ENCODE peak calls at places on chromosomes 3 and 15, in seven cellular contexts. H, D, M, L, A, N and I are unnamed samples. For H3K4me1, the result is how much of the 10 kb centered on the place peaks cover.

GRCh38 chr3:42179110-42179725 is 86.8 kb downstream of the CCK start:
- DNase-seq in A (peak), D (peak), H (peak), M (peak), N (no peak), L (peak), I (peak)

GRCh38 chr3:9183811-9184463 is 65.5 kb downstream of the SRGAP3 start:
- DNase-seq in L (peak), N (no peak), M (no peak), H (no peak), A (no peak), D (no peak), I (no peak)

GRCh38 chr15:35944945-35945344 is 399.0 kb upstream of the DPH6 start:
- DNase-seq in L (no peak), D (no peak), M (no peak), A (no peak), H (no peak), N (no peak), I (no peak)

GRCh38 chr3:100954990-100955389 is 38.2 kb downstream of the ABI3BP start:
- DNase-seq in N (no peak), L (no peak), M (no peak), H (no peak), A (no peak), D (peak), I (peak)

GRCh38 chr3:69999191-70000027 is at the start of gene SAMMSON:
- DNase-seq in N (no peak), L (peak), H (peak), A (no peak), D (peak), M (no peak), I (no peak)

GRCh38 chr15:81411056-81411455 is 37.0 kb upstream of the TMC3 start:
- DNase-seq in M (no peak), D (no peak), L (no peak), A (no peak), N (no peak), H (no peak), I (no peak)

GRCh38 chr15:56040081-56041035 is 46.9 kb upstream of the NEDD4 start:
- DNase-seq in H (peak), A (peak), N (no peak), L (no peak), M (peak), D (peak), I (peak)

GRCh38 chr15:70701891-70702568 is 61.3 kb downstream of the UACA start:
- DNase-seq in L (no peak), N (no peak), D (peak), A (no peak), M (no peak), H (no peak), I (peak)

GRCh38 chr3:105571005-105571404 is 204.3 kb downstream of the ALCAM start:
- DNase-seq in N (no peak), A (no peak), L (no peak), D (no peak), H (no peak), M (no peak), I (no peak)

GRCh38 chr3:103127737-103128136 is 692.9 kb downstream of the ZPLD1 start:
- DNase-seq in A (no peak), M (no peak), D (no peak), N (peak), L (no peak), H (no peak), I (no peak)

GRCh38 chr3:46995901-46996562 is 16.6 kb downstream of the NBEAL2 start:
- DNase-seq in H (no peak), N (no peak), A (no peak), M (no peak), D (no peak), L (no peak), I (no peak)

GRCh38 chr15:45660231-45660979 is 25.6 kb downstream of the SQOR start:
- DNase-seq in D (peak), M (no peak), H (no peak), N (no peak), A (no peak), L (no peak), I (no peak)

GRCh38 chr3:118988198-118988842 is 46.3 kb downstream of the IGSF11 start:
- DNase-seq in N (no peak), H (no peak), A (no peak), L (no peak), D (no peak), M (no peak), I (no peak)

GRCh38 chr3:147191795-147192385 is 214.5 kb downstream of the ZIC4 start:
- DNase-seq in A (peak), H (peak), N (peak), D (peak), M (peak), L (peak), I (peak)

GRCh38 chr3:23219117-23219516 is 16.0 kb downstream of the UBE2E2 start:
- DNase-seq in M (no peak), H (no peak), D (no peak), N (no peak), L (no peak), A (no peak), I (no peak)

GRCh38 chr3:53890726-53891499 is 746 bp downstream of the SELENOK start:
- DNase-seq in D (peak), M (peak), L (peak), H (peak), A (peak), N (no peak), I (peak)

GRCh38 chr15:97995192-97995591 is 34.7 kb downstream of the ARRDC4 start:
- DNase-seq in D (no peak), L (no peak), M (no peak), N (no peak), H (no peak), A (no peak), I (no peak)

GRCh38 chr3:188185717-188186236 is 31.8 kb downstream of the LPP start:
- DNase-seq in L (no peak), N (no peak), D (no peak), M (peak), A (no peak), H (no peak), I (no peak)

GRCh38 chr15:60535743-60536142 is 56.8 kb upstream of the ICE2 start:
- DNase-seq in H (no peak), N (no peak), D (peak), M (no peak), A (no peak), L (no peak), I (no peak)

GRCh38 chr15:85141601-85142185 is 160.0 kb downstream of the PDE8A start:
- DNase-seq in D (peak), L (no peak), N (no peak), M (no peak), A (no peak), H (no peak), I (peak)

GRCh38 chr3:8996681-8997121 is 33.4 kb upstream of the RAD18 start:
- DNase-seq in D (peak), N (no peak), H (peak), A (no peak), M (peak), L (no peak), I (peak)

GRCh38 chr3:184289426-184289938 is 9.6 kb upstream of the PSMD2 start:
- DNase-seq in H (peak), N (no peak), D (peak), A (peak), L (peak), M (no peak), I (peak)

GRCh38 chr15:99961011-99961441 is 227.8 kb upstream of the LYSMD4 start:
- DNase-seq in A (peak), N (no peak), H (peak), L (peak), M (no peak), D (no peak), I (no peak)

GRCh38 chr15:77355321-77355720 is 64.6 kb downstream of the PEAK1 start:
- DNase-seq in H (no peak), N (no peak), L (no peak), M (no peak), D (no peak), A (no peak), I (no peak)

GRCh38 chr3:31461441-31461840 is 71.3 kb upstream of the STT3B start:
- DNase-seq in M (no peak), A (no peak), D (no peak), H (no peak), N (no peak), L (no peak), I (no peak)
- H3K4me1 ChIP-seq in M (under half), A (under half), D (under half), H (under half), N (under half), L (under half), I (under half)

DNA sequence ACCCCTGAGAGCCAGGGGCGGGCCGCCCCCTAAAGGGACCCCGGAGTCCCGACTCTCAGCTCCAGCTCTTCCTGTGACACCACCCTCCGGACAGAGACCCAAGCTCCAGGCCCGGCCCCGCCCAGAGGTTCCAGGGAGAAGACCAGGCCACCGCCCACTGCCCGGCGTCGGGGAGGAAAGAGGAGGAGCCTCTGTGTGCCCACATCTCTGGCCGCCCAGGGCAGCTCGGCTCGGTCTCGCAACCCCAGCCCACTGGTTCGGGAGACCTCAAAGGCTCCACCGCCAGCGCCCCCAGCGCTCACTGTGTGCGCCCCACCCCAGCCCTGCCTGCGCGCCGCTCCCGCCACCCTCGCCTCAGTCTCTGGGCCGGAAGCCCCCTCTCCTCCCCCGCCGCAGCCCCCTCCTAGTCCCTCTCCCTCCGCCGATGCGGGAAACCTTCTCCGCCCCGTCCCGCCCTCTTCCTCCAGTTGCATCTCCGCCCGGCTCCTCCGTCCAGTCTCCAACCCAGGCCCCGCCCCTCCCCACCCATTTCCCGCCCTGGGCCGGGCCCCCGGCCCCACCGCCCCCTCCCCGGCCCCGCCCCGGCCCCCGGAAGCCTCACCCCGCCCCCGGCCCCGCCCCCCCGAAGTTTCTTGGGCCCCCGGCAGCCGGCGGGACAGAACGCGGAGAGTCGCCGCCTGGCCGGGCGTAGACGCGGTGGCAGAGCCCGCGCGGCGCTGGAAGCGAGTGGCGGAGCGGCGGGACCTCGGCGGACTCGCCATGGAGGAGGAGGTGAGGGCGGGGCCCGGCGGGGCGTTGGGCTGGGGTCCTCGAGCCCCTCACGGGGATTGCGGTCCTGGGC is at the start of gene PLEKHO2:
- DNase-seq in D (peak), H (peak), M (peak), N (peak), A (peak), L (peak), I (peak)
- TF ChIP-seq POLR2A in D (peak), H (peak), M (peak), N (peak), A (peak), L (peak), I (peak)

DNA sequence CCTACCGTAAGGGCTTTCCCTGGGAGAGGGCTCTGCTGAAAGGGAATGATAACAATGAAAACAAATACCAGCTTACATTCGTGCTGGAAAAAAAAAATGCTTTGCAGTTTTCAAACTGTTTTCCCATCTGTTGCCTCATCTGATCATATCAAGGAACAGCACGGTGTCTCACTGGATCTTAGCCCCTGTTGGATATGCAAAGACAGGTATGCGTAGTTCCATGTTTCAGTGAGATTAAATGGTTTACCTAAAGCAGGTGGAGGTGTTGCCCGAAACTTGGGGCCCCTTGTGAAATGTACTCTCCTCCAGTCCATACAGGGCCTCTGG is 77.4 kb upstream of the VGLL4 start:
- DNase-seq in L (no peak), M (no peak), D (no peak), H (no peak), N (no peak), A (no peak), I (no peak)
- H3K9ac ChIP-seq in L (no peak), M (no peak), D (no peak), H (no peak), N (peak), A (peak), I (peak)

DNA sequence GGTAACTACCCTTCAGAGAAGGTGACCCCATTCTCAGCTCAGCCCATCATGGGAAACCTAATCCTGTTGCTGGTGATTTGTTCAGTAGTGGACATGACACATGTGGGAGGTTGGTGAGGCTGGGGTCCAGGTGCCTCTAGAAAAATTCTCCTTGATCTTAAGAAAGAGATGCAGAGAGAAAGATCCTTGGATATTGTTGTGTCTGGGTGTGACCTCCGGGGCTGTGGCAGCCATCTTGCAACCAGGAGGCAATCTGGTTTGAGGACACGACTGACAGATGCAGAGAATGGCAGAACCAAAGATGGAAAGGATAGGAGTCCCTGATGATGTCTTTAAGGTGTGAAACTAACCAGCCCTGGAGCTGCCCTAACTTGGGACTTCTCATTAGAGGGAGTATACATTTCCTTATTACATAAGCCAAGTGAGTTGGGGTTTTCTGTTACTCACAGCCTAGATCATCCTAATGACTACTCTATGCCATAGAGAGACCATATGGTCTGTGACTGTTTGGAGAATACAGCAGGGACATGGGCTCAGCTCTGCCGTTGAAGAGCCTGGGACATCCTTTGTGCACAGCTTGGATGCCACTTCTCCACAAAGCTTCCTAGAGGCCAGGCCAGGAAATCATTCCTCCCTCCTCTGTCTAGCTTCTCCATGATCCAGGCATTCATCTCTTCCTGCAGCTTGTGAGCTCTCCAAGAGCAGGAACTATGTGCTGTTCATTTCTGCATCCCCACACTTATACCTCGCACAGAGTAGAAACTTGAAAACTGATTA is 45.8 kb downstream of the HRH1 start:
- DNase-seq in M (no peak), H (no peak), D (peak), A (no peak), N (no peak), L (no peak), I (no peak)
- H3K4me1 ChIP-seq in M (under half), H (under half), D (under half), A (under half), N (under half), L (under half), I (half or more)

DNA sequence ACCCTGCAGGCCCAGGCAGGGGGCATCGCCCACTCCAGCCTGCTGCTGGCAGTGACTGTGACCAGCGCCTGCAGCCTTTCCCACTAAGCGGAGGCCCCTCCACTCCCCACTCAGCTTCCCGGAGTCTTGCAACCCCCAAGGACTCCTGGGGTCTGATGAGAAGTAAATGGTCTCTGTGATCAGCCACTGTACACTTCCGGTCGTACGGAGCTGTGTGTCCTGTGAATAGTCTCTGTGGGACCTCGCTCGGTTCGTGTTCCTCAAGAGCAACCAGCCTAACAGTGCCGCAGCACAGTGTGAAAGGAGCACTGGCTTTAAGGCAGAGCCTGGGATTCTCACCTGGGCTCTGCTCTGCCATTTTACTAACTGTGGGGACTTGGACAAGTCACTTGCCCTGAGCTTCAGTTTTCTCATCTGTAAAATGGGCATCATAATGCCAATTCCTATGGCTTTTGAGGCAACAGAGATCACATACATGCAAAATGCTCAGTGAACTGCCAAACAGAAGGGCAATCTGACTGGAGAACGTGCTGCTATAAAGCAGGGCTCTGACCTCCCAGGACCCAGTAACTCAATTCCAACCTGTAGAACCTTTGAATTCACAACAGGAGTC is 26.7 kb downstream of the TMEM43 start:
- DNase-seq in L (no peak), M (no peak), A (no peak), N (no peak), D (no peak), H (no peak), I (no peak)
- TF ChIP-seq POLR2A in L (no peak), M (no peak), A (no peak), N (no peak), D (no peak), H (no peak), I (no peak)

DNA sequence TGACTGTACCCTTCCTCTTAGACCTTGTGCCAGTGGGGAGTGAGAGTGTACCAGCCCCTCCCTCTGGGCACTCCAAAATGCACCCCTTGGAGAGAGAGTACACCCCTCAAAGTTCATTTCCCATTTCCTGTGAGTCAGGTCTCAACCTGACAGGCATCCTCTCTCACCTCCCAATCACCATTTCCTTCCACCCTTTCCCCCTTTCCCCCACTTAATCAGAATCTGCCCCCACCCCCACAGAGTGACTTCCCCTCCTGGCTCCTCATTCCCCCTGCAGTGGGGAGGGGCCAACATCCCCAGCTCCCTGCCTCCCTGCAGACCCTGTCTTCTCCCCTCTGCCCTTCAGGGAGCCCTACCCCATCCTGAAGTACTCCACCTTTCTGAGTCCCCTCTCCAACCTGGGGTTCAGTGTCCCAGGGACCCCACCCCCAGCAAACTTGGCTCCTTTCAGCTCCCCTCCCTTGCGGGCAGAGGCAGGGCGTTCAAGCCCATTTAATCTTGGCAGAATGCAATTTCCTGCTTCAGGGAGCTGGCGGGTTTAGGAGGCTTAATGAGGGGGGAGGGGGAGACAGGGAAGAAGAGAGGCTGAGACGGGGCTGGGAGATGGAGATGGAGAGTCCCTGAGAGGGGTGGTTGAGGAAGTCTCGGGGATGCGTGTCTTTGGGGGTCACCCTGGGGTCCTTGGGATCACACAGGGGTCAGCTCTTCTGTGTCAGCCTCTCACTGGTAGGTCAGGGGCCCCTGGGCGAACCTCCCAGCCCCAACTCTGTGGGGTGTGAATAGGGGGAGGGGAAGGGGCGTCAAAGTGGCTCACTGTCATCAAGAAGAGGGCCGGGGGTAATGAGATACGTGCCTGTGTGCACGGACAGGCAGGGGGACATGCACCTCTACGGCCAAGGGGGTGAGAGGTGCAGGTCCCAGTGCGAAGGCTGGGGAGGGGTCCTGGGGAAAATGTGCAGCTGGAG is 16.6 kb upstream of the SEMA3F start:
- DNase-seq in A (no peak), D (no peak), L (peak), M (no peak), H (no peak), N (no peak), I (peak)
- H3K9ac ChIP-seq in A (no peak), D (no peak), L (no peak), M (no peak), H (no peak), N (no peak), I (no peak)

GRCh38 chr15:41945701-41946100 is 26.7 kb downstream of the EHD4 start:
- DNase-seq in H (no peak), D (no peak), A (no peak), N (no peak), L (no peak), M (no peak), I (no peak)
- H3K4me1 ChIP-seq in H (under half), D (half or more), A (under half), N (under half), L (under half), M (under half), I (half or more)

GRCh38 chr3:141379250-141379872 is 11.1 kb downstream of the ZBTB38 start:
- DNase-seq in N (peak), D (no peak), M (no peak), L (no peak), H (no peak), A (no peak), I (no peak)
- TF ChIP-seq POLR2A in N (peak), D (no peak), M (no peak), L (no peak), H (no peak), A (no peak), I (no peak)

GRCh38 chr3:1632128-1632527 is 466.5 kb upstream of the CNTN4 start:
- DNase-seq in M (no peak), L (no peak), D (no peak), N (no peak), H (no peak), A (no peak), I (no peak)
- H3K9ac ChIP-seq in M (no peak), L (no peak), D (no peak), N (no peak), H (no peak), A (no peak), I (no peak)